ENCODE peak calls at places on chromosomes 2 and 18, in eight cellular contexts. V, Y, Z, R, I, B, X and C are unnamed samples.

GRCh38 chr2:130727286-130727924 is 1.5 kb upstream of the GPR148 start:
- DNase-seq in Y (peak), I (peak), B (peak), V (peak), X (peak), Z (peak), R (peak), C (no peak)

GRCh38 chr2:54624611-54625071 is 98.8 kb upstream of the EML6 start:
- DNase-seq in I (no peak), V (no peak), B (no peak), X (no peak), Z (no peak), Y (no peak), R (no peak), C (no peak)

GRCh38 chr2:230912046-230912445 is 13.0 kb downstream of the GPR55 start:
- DNase-seq in B (no peak), R (no peak), V (no peak), Y (no peak), X (no peak), Z (no peak), I (no peak), C (no peak)

GRCh38 chr2:14907014-14907612 is 274.6 kb downstream of the LRATD1 start:
- DNase-seq in R (no peak), Z (peak), X (peak), Y (no peak), V (no peak), B (no peak), I (no peak), C (no peak)

GRCh38 chr2:229245013-229245412 is 26.1 kb downstream of the PID1 start:
- DNase-seq in Y (no peak), V (no peak), X (no peak), I (no peak), Z (no peak), R (no peak), B (no peak), C (no peak)

GRCh38 chr2:172081248-172082022 is 3.9 kb upstream of the DLX1 start:
- DNase-seq in Z (no peak), Y (no peak), I (no peak), R (no peak), V (no peak), B (no peak), X (peak), C (no peak)

GRCh38 chr2:202009019-202009481 is 24.6 kb upstream of the FZD7 start:
- DNase-seq in Z (no peak), B (no peak), V (no peak), X (no peak), R (no peak), I (no peak), Y (no peak), C (no peak)

GRCh38 chr2:23554054-23554697 is 169.2 kb downstream of the KLHL29 start:
- DNase-seq in X (no peak), B (no peak), R (no peak), I (no peak), Z (no peak), Y (no peak), V (no peak), C (no peak)

GRCh38 chr18:66724664-66725356 is 120.9 kb upstream of the CDH19 start:
- DNase-seq in I (no peak), V (no peak), Z (no peak), X (no peak), B (no peak), R (no peak), Y (no peak), C (no peak)

GRCh38 chr2:224151161-224151560 is 112.1 kb upstream of the SERPINE2 start:
- DNase-seq in I (no peak), R (no peak), Z (no peak), B (no peak), X (no peak), Y (no peak), V (no peak), C (no peak)

GRCh38 chr2:83874712-83875430 is 584.2 kb downstream of the SUCLG1 start:
- DNase-seq in I (no peak), V (no peak), X (peak), R (no peak), Z (no peak), Y (no peak), B (no peak), C (no peak)

GRCh38 chr2:30225131-30225762 is 6.1 kb upstream of the LBH start:
- DNase-seq in B (no peak), X (peak), V (peak), I (no peak), R (no peak), Z (peak), Y (peak), C (no peak)

GRCh38 chr18:8341481-8342230 is 267.6 kb upstream of the RAB12 start:
- DNase-seq in B (no peak), Z (no peak), X (peak), R (no peak), Y (no peak), V (no peak), I (no peak), C (peak)

GRCh38 chr2:1997409-1997808 is 253.1 kb upstream of the PXDN start:
- DNase-seq in B (no peak), Y (no peak), I (no peak), V (no peak), X (no peak), R (no peak), Z (no peak), C (no peak)

GRCh38 chr2:219071189-219071816 is 10.6 kb upstream of the IHH start:
- DNase-seq in B (no peak), R (no peak), I (no peak), V (peak), Z (no peak), X (no peak), Y (no peak), C (no peak)

GRCh38 chr2:147214900-147215299 is 629.9 kb upstream of the ACVR2A start:
- DNase-seq in Y (no peak), R (no peak), X (no peak), B (no peak), Z (no peak), V (no peak), I (no peak), C (no peak)

GRCh38 chr2:172137109-172137508 is 34.4 kb upstream of the DLX2 start:
- DNase-seq in B (no peak), I (no peak), V (no peak), Y (no peak), Z (no peak), X (no peak), R (no peak), C (no peak)

GRCh38 chr2:65465124-65465523 is 32.7 kb upstream of the SPRED2 start:
- DNase-seq in Z (no peak), I (no peak), Y (no peak), V (no peak), X (no peak), B (no peak), R (no peak), C (no peak)

GRCh38 chr2:81598437-81598836 is 1293.9 kb upstream of the LRRTM1 start:
- DNase-seq in Z (no peak), R (no peak), I (no peak), B (no peak), X (no peak), Y (no peak), V (no peak), C (no peak)

GRCh38 chr2:23452853-23453420 is 68.0 kb downstream of the KLHL29 start:
- DNase-seq in Y (peak), B (no peak), Z (peak), I (no peak), X (no peak), R (no peak), V (no peak), C (no peak)

GRCh38 chr2:71631411-71631931 is 178.1 kb downstream of the DYSF start:
- DNase-seq in V (peak), X (no peak), I (no peak), B (no peak), Z (no peak), Y (no peak), R (no peak), C (no peak)

GRCh38 chr2:36478332-36478738 is 119.6 kb downstream of the FEZ2 start:
- DNase-seq in Y (no peak), I (no peak), B (no peak), X (no peak), Z (peak), V (peak), R (no peak), C (peak)

GRCh38 chr2:56009758-56010534 is 86.4 kb upstream of the EFEMP1 start:
- DNase-seq in Z (peak), V (no peak), B (no peak), I (no peak), R (no peak), Y (no peak), X (no peak), C (peak)

GRCh38 chr2:171034315-171034714 is 105.3 kb downstream of the GORASP2 start:
- DNase-seq in I (no peak), X (no peak), R (no peak), V (no peak), Z (no peak), Y (no peak), B (no peak), C (no peak)

GRCh38 chr2:130759906-130760753 is 4.8 kb downstream of the AMER3 start:
- DNase-seq in Z (no peak), V (peak), Y (no peak), R (no peak), X (no peak), B (no peak), I (no peak), C (no peak)

GRCh38 chr2:126736133-126736874 is 80.3 kb downstream of the GYPC start:
- DNase-seq in I (no peak), V (no peak), B (no peak), Z (peak), Y (no peak), X (no peak), R (no peak), C (no peak)